ENCODE peak calls at places on chromosomes 4 and X, in five cellular contexts. One of them, this sample, is unnamed.

GRCh38 chr4:172163215-172163614 is 350.0 kb downstream of the GALNTL6 start:
- DNase-seq in left ventricle myocardium inferior: no peak
- DNase-seq in MM.1S: no peak
- DNase-seq in GM23248: no peak
- DNase-seq in cardiac muscle cell: no peak
- DNase-seq in this sample: no peak

GRCh38 chrX:7262551-7262950 is 114.6 kb upstream of the PUDP start:
- DNase-seq in GM23248: no peak
- DNase-seq in cardiac muscle cell: no peak
- DNase-seq in MM.1S: no peak
- DNase-seq in left ventricle myocardium inferior: no peak
- DNase-seq in this sample: no peak

GRCh38 chrX:47706575-47706974 is 47.6 kb upstream of the UXT start:
- DNase-seq in MM.1S: no peak
- DNase-seq in cardiac muscle cell: peak; percentile 66
- DNase-seq in GM23248: peak; percentile 75
- DNase-seq in left ventricle myocardium inferior: no peak
- DNase-seq in this sample: no peak

GRCh38 chrX:102651968-102652744 is 873 bp downstream of the GPRASP1 start:
- DNase-seq in MM.1S: no peak
- DNase-seq in GM23248: peak; percentile 52
- DNase-seq in left ventricle myocardium inferior: no peak
- DNase-seq in cardiac muscle cell: peak; percentile 57
- DNase-seq in this sample: peak; percentile 40

GRCh38 chr4:156109943-156110925 is 156.6 kb upstream of the CTSO start:
- DNase-seq in left ventricle myocardium inferior: no peak
- DNase-seq in GM23248: peak; percentile 70
- DNase-seq in MM.1S: no peak
- DNase-seq in cardiac muscle cell: peak; percentile 78
- DNase-seq in this sample: peak; percentile 33

GRCh38 chrX:115892787-115893671 is 277.5 kb upstream of the AGTR2 start:
- DNase-seq in GM23248: peak; percentile 17
- DNase-seq in cardiac muscle cell: peak; percentile 45
- DNase-seq in MM.1S: peak; percentile 44
- DNase-seq in left ventricle myocardium inferior: no peak
- DNase-seq in this sample: peak; percentile 83

GRCh38 chr4:9925750-9926439 is 95.4 kb downstream of the SLC2A9 start:
- DNase-seq in left ventricle myocardium inferior: no peak
- DNase-seq in GM23248: no peak
- DNase-seq in cardiac muscle cell: no peak
- DNase-seq in MM.1S: no peak
- DNase-seq in this sample: no peak

GRCh38 chr4:38315296-38315695 is 348.7 kb upstream of the KLF3 start:
- DNase-seq in cardiac muscle cell: no peak
- DNase-seq in GM23248: no peak
- DNase-seq in left ventricle myocardium inferior: no peak
- DNase-seq in MM.1S: no peak
- DNase-seq in this sample: no peak

GRCh38 chr4:101400096-101400495 is 52.8 kb upstream of the PPP3CA start:
- DNase-seq in cardiac muscle cell: peak; percentile 24
- DNase-seq in GM23248: peak; percentile 60
- DNase-seq in MM.1S: no peak
- DNase-seq in left ventricle myocardium inferior: no peak
- DNase-seq in this sample: no peak

GRCh38 chr4:169160825-169161224 is 109.9 kb downstream of the SH3RF1 start:
- DNase-seq in MM.1S: no peak
- DNase-seq in cardiac muscle cell: peak; percentile 53
- DNase-seq in left ventricle myocardium inferior: no peak
- DNase-seq in GM23248: peak; percentile 57
- DNase-seq in this sample: no peak

GRCh38 chr4:184259081-184259480 is 41.4 kb upstream of the ENPP6 start:
- DNase-seq in left ventricle myocardium inferior: no peak
- DNase-seq in MM.1S: no peak
- DNase-seq in cardiac muscle cell: no peak
- DNase-seq in GM23248: no peak
- DNase-seq in this sample: no peak

GRCh38 chr4:153045111-153045982 is 109.2 kb downstream of the FHDC1 start:
- DNase-seq in MM.1S: no peak
- DNase-seq in cardiac muscle cell: no peak
- DNase-seq in left ventricle myocardium inferior: no peak
- DNase-seq in GM23248: no peak
- DNase-seq in this sample: no peak

GRCh38 chr4:13097971-13098370 is 386.2 kb downstream of the RAB28 start:
- DNase-seq in GM23248: no peak
- DNase-seq in MM.1S: no peak
- DNase-seq in cardiac muscle cell: no peak
- DNase-seq in left ventricle myocardium inferior: no peak
- DNase-seq in this sample: no peak

GRCh38 chr4:41751325-41752061 is 3.0 kb upstream of the PHOX2B start:
- DNase-seq in GM23248: no peak
- DNase-seq in left ventricle myocardium inferior: no peak
- DNase-seq in MM.1S: no peak
- DNase-seq in cardiac muscle cell: no peak
- DNase-seq in this sample: peak; percentile 82

GRCh38 chrX:3545901-3546300 is 167.5 kb downstream of the PRKX start:
- DNase-seq in left ventricle myocardium inferior: no peak
- DNase-seq in GM23248: peak; percentile 15
- DNase-seq in cardiac muscle cell: no peak
- DNase-seq in MM.1S: no peak
- DNase-seq in this sample: no peak

GRCh38 chr4:185123479-185123878 is 19.6 kb upstream of the SLC25A4 start:
- DNase-seq in cardiac muscle cell: no peak
- DNase-seq in GM23248: no peak
- DNase-seq in MM.1S: no peak
- DNase-seq in left ventricle myocardium inferior: no peak
- DNase-seq in this sample: no peak

GRCh38 chr4:52950226-52950625 is 88.1 kb downstream of the RASL11B start:
- DNase-seq in left ventricle myocardium inferior: no peak
- DNase-seq in GM23248: no peak
- DNase-seq in MM.1S: no peak
- DNase-seq in cardiac muscle cell: no peak
- DNase-seq in this sample: no peak

GRCh38 chr4:170272959-170273358 is 183.2 kb upstream of the AADAT start:
- DNase-seq in GM23248: no peak
- DNase-seq in cardiac muscle cell: no peak
- DNase-seq in left ventricle myocardium inferior: no peak
- DNase-seq in MM.1S: no peak
- DNase-seq in this sample: no peak

DNA sequence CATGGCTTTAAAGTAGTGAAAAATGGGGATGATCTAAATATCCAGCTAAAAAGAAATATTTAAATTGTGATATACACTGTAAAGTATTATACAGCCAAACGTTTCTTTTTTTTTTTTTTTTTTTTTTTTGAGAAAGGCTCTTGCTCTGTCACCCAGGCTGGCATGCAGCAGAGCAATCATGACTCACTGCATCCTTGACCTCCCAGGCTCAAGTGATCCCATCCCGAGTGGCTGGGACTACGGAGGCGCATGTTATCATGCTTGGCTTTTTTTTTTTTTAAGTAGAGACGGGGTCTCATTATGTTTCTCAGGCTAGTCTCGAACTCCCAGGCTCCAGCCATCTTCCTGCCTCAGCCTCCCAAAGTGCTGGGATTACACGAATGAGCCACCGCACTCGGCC is 17.1 kb downstream of the SMIM14 start:
- DNase-seq in MM.1S: no peak
- DNase-seq in GM23248: peak; percentile 90
- DNase-seq in left ventricle myocardium inferior: no peak
- DNase-seq in cardiac muscle cell: peak; percentile 74
- DNase-seq in this sample: peak; percentile 46
- H3K4me1 ChIP-seq in MM.1S: no peaks in the 10 kb centered on the region
- H3K4me1 ChIP-seq in GM23248: peaks cover 55% of the 10 kb centered on the region
- H3K4me1 ChIP-seq in left ventricle myocardium inferior: peaks cover 37% of the 10 kb centered on the region
- H3K4me1 ChIP-seq in cardiac muscle cell: no peaks in the 10 kb centered on the region
- H3K4me1 ChIP-seq in this sample: no peaks in the 10 kb centered on the region

DNA sequence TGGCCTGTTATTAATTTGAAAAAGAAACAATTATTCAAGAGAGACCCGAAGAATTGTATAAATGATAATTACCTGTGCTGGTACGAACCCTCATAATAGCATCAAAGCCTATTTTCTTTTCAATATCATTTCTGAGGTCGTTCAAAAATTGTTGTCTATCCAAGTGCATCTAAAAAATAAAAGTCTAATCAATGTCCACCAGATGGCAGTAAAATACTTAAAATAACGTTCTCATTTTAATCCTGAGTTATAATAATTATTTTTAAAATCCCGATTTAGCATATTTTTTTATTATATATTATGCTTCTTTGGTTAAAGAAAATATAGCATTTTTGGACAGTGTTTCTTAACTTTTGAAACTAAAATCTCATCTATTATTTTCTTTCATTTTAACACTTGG is 55.7 kb downstream of the METTL14 start:
- DNase-seq in left ventricle myocardium inferior: no peak
- DNase-seq in cardiac muscle cell: peak; percentile 45
- DNase-seq in MM.1S: peak; percentile 33
- DNase-seq in GM23248: peak; percentile 74
- DNase-seq in this sample: no peak
- H3K36me3 ChIP-seq in left ventricle myocardium inferior: peaks cover 77% of the 10 kb centered on the region
- H3K36me3 ChIP-seq in cardiac muscle cell: peaks cover 43% of the 10 kb centered on the region
- H3K36me3 ChIP-seq in MM.1S: peaks cover 11% of the 10 kb centered on the region
- H3K36me3 ChIP-seq in GM23248: peaks cover 86% of the 10 kb centered on the region
- H3K36me3 ChIP-seq in this sample: peaks cover 79% of the 10 kb centered on the region

DNA sequence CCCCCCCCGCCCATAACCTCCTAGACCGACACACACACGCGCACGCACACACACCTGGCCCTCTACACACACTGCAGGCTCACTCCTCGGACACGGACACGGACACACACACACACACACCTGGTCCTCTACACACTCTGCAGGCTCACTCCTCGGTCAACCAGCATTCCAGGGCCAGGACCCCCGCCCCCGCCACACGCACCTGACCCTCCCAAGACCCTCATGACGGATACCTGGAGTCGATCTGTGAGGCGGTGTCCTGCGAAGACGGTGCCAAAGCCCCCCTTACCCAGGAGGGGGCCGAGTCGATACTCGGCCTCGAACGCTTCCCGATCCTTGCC is 551 bp downstream of the PIM2 start:
- DNase-seq in MM.1S: no peak
- DNase-seq in cardiac muscle cell: no peak
- DNase-seq in GM23248: no peak
- DNase-seq in left ventricle myocardium inferior: no peak
- DNase-seq in this sample: no peak
- H3K4me1 ChIP-seq in MM.1S: peaks cover 20% of the 10 kb centered on the region
- H3K4me1 ChIP-seq in cardiac muscle cell: peaks cover 7% of the 10 kb centered on the region
- H3K4me1 ChIP-seq in GM23248: peaks cover 12% of the 10 kb centered on the region
- H3K4me1 ChIP-seq in left ventricle myocardium inferior: peaks cover 28% of the 10 kb centered on the region
- H3K4me1 ChIP-seq in this sample: no peaks in the 10 kb centered on the region

GRCh38 chr4:772776-773175 is 53.2 kb downstream of the CPLX1 start:
- DNase-seq in left ventricle myocardium inferior: no peak
- DNase-seq in GM23248: no peak
- DNase-seq in MM.1S: no peak
- DNase-seq in cardiac muscle cell: no peak
- DNase-seq in this sample: no peak
- H3K36me3 ChIP-seq in left ventricle myocardium inferior: peaks cover 60% of the 10 kb centered on the region
- H3K36me3 ChIP-seq in GM23248: peaks cover 30% of the 10 kb centered on the region
- H3K36me3 ChIP-seq in MM.1S: peaks cover 23% of the 10 kb centered on the region
- H3K36me3 ChIP-seq in cardiac muscle cell: peaks cover 20% of the 10 kb centered on the region
- H3K36me3 ChIP-seq in this sample: peaks cover 74% of the 10 kb centered on the region

DNA sequence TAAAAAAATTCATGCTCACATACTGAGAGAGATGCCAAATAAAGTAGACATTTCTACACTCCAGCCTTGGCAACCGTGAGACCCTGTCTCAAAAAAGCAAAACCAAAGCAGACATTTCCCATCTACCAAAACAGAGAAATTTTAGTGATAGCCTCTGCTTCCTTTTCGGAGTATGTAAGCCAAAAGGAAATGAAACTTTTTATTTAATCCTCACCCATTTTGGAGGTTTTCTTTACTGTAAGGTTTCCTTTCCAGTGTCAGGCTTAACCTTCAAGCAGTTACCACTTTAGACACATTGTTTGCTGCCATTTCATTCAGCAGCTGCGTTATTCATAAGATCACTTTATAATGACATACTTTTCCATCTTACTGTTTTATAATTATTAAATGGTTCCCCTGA is 15.9 kb downstream of the ADD1 start:
- DNase-seq in left ventricle myocardium inferior: no peak
- DNase-seq in GM23248: no peak
- DNase-seq in cardiac muscle cell: no peak
- DNase-seq in MM.1S: no peak
- DNase-seq in this sample: no peak
- H3K4me1 ChIP-seq in left ventricle myocardium inferior: peaks cover 100% of the 10 kb centered on the region
- H3K4me1 ChIP-seq in GM23248: peaks cover 43% of the 10 kb centered on the region
- H3K4me1 ChIP-seq in cardiac muscle cell: peaks cover 56% of the 10 kb centered on the region
- H3K4me1 ChIP-seq in MM.1S: peaks cover 22% of the 10 kb centered on the region
- H3K4me1 ChIP-seq in this sample: peaks cover 5% of the 10 kb centered on the region

GRCh38 chr4:102586002-102586643 is 85.0 kb downstream of the NFKB1 start:
- DNase-seq in GM23248: no peak
- DNase-seq in left ventricle myocardium inferior: no peak
- DNase-seq in MM.1S: no peak
- DNase-seq in cardiac muscle cell: no peak
- DNase-seq in this sample: no peak

GRCh38 chr4:102589743-102590142 is 88.6 kb downstream of the NFKB1 start:
- DNase-seq in cardiac muscle cell: no peak
- DNase-seq in GM23248: no peak
- DNase-seq in MM.1S: no peak
- DNase-seq in left ventricle myocardium inferior: no peak
- DNase-seq in this sample: no peak

GRCh38 chr4:102585329-102585728 is 84.2 kb downstream of the NFKB1 start:
- DNase-seq in GM23248: peak; percentile 33
- DNase-seq in left ventricle myocardium inferior: no peak
- DNase-seq in cardiac muscle cell: no peak
- DNase-seq in MM.1S: no peak
- DNase-seq in this sample: no peak

DNA sequence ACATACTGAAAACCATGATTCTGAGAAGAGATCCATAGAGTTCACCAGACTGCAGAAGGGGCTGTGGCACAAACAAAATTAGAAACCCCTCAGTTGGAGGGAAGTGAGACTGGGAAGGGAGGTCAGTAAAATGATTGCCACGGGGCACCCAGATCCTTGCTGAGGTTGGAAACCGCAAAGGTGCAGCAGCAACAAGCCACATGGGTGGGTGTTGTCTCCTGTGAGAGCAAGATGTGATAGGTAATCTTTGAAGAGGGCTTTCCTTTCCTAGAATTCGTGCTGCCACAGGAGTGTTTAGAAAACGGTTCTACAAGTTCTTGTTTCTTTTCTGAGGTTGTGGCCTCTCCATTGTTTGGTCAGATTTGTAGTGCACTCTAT is 85.5 kb downstream of the NFKB1 start:
- DNase-seq in left ventricle myocardium inferior: no peak
- DNase-seq in GM23248: no peak
- DNase-seq in cardiac muscle cell: no peak
- DNase-seq in MM.1S: peak; percentile 31
- DNase-seq in this sample: no peak
- H3K36me3 ChIP-seq in left ventricle myocardium inferior: peaks cover 71% of the 10 kb centered on the region
- H3K36me3 ChIP-seq in GM23248: peaks cover 47% of the 10 kb centered on the region
- H3K36me3 ChIP-seq in cardiac muscle cell: no peaks in the 10 kb centered on the region
- H3K36me3 ChIP-seq in MM.1S: no peaks in the 10 kb centered on the region
- H3K36me3 ChIP-seq in this sample: peaks cover 12% of the 10 kb centered on the region

This sample was measured in BE2C.